ENCODE peak calls at places on chromosomes 3 and 15, in five cellular contexts. J is activated naive CD4-positive, alpha-beta T cell treated with anti-CD3 and anti-CD28 coated beads, Interleukin-2, amount 50 U/mL, for 16 hours; Q is MM.1S; I is CD4-positive, alpha-beta T cell; L is pulmonary artery endothelial cell. R is an unnamed sample.
A peak's percentile ranks its signal among the peaks of the same experiment; 100 is the strongest.

GRCh38 chr15:91821458-91821857 is 32.0 kb upstream of the SLCO3A1 start:
- DNase-seq in I (no peak), J (no peak), Q (no peak), L (no peak), R (no peak)

GRCh38 chr3:198080521-198081384 is 120.7 kb downstream of the LMLN start:
- DNase-seq in Q (peak; percentile 96), L (peak; percentile 11), I (peak; percentile 62), J (peak; percentile 80), R (peak; percentile 58)

GRCh38 chr3:8443829-8444791 is 57.5 kb upstream of the LMCD1 start:
- DNase-seq in J (no peak), L (peak; percentile 99), Q (no peak), I (no peak), R (no peak)

GRCh38 chr15:35108453-35108852 is 23.4 kb upstream of the NANOGP8 start:
- DNase-seq in L (no peak), J (no peak), Q (no peak), I (no peak), R (no peak)

GRCh38 chr3:158337007-158337608 is 227.2 kb downstream of the RSRC1 start:
- DNase-seq in L (no peak), Q (no peak), I (no peak), J (no peak), R (no peak)

GRCh38 chr15:23422946-23423708 is 23.9 kb downstream of the GOLGA6L2 start:
- DNase-seq in L (no peak), Q (no peak), I (no peak), J (no peak), R (no peak)

GRCh38 chr3:175672119-175672689 is 813.1 kb downstream of the NAALADL2 start:
- DNase-seq in Q (no peak), L (no peak), J (no peak), I (no peak), R (no peak)

GRCh38 chr15:88256261-88257230 is at the start of gene NTRK3:
- DNase-seq in J (no peak), I (no peak), L (no peak), Q (peak; percentile 47), R (no peak)

GRCh38 chr3:10352146-10352911 is 31.4 kb upstream of the SEC13 start:
- DNase-seq in J (no peak), L (no peak), I (no peak), Q (no peak), R (no peak)

GRCh38 chr15:77898811-77899730 is 178.4 kb downstream of the TBC1D2B start:
- DNase-seq in Q (no peak), L (no peak), J (no peak), I (no peak), R (no peak)

GRCh38 chr15:97718509-97718908 is 242.0 kb upstream of the ARRDC4 start:
- DNase-seq in J (no peak), L (no peak), Q (no peak), I (no peak), R (no peak)

GRCh38 chr15:73517566-73517965 is 74.6 kb downstream of the REC114 start:
- DNase-seq in J (no peak), I (no peak), Q (no peak), L (no peak), R (no peak)

GRCh38 chr15:40344217-40344616 is 3.5 kb upstream of the CCDC9B start:
- DNase-seq in I (no peak), J (no peak), L (no peak), Q (no peak), R (no peak)

GRCh38 chr3:46695177-46695961 is 1.9 kb upstream of the ALS2CL start:
- DNase-seq in L (peak; percentile 87), J (peak; percentile 56), Q (peak; percentile 37), I (peak; percentile 40), R (no peak)

GRCh38 chr15:85681391-85681790 is 113.3 kb downstream of the KLHL25 start:
- DNase-seq in J (no peak), I (no peak), L (no peak), Q (no peak), R (no peak)

GRCh38 chr15:100770781-100771584 is 108.6 kb upstream of the ALDH1A3 start:
- DNase-seq in I (no peak), J (no peak), L (no peak), Q (no peak), R (no peak)

GRCh38 chr15:91908401-91908800 is 54.9 kb downstream of the SLCO3A1 start:
- DNase-seq in J (no peak), I (no peak), L (no peak), Q (no peak), R (no peak)

GRCh38 chr3:111040959-111041358 is 30.7 kb upstream of the NECTIN3 start:
- DNase-seq in J (no peak), L (no peak), Q (no peak), I (no peak), R (no peak)

GRCh38 chr3:10004506-10004905 is 17.9 kb upstream of the EMC3 start:
- DNase-seq in I (no peak), J (no peak), Q (no peak), L (no peak), R (no peak)

GRCh38 chr3:15576475-15576874 is 24.9 kb downstream of the HACL1 start:
- DNase-seq in Q (no peak), L (no peak), J (no peak), I (no peak), R (no peak)

GRCh38 chr15:96629501-96629900 is 299.0 kb downstream of the NR2F2 start:
- DNase-seq in I (no peak), J (no peak), Q (no peak), L (no peak), R (no peak)

GRCh38 chr3:71652786-71653419 is 69.4 kb upstream of the FOXP1 start:
- DNase-seq in J (peak; percentile 11), I (no peak), Q (peak; percentile 39), L (peak; percentile 19), R (no peak)

GRCh38 chr3:141427764-141428163 is 59.1 kb upstream of the RASA2 start:
- DNase-seq in Q (no peak), L (no peak), I (no peak), J (no peak), R (no peak)

GRCh38 chr3:190345878-190346277 is 23.6 kb upstream of the CLDN1 start:
- DNase-seq in Q (no peak), J (no peak), L (no peak), I (no peak), R (no peak)

GRCh38 chr15:98801234-98801561 is 152.9 kb downstream of the IGF1R start:
- DNase-seq in L (no peak), Q (no peak), I (no peak), J (no peak), R (no peak)

GRCh38 chr3:111610189-111610588 is 15.0 kb upstream of the ZBED2 start:
- DNase-seq in L (no peak), J (no peak), Q (peak; percentile 88), I (peak; percentile 49), R (no peak)

GRCh38 chr3:146250449-146251382 is at the start of gene PLSCR4:
- DNase-seq in L (peak; percentile 77), Q (peak; percentile 57), I (no peak), J (peak; percentile 9), R (no peak)

GRCh38 chr15:76973362-76973743 is 21.6 kb upstream of the PSTPIP1 start:
- DNase-seq in I (peak; percentile 58), L (no peak), J (peak; percentile 64), Q (no peak), R (peak; percentile 40)

GRCh38 chr3:78139166-78139565 is 1099.3 kb downstream of the ROBO2 start:
- DNase-seq in I (no peak), J (no peak), Q (no peak), L (peak; percentile 56), R (no peak)

GRCh38 chr3:50264389-50264963 is 4.5 kb upstream of the SEMA3B start:
- DNase-seq in I (no peak), Q (no peak), J (no peak), L (no peak), R (no peak)

R was measured in T-helper 17 cell.